ENCODE peak calls at places on chromosome 9, in five cellular contexts. Z is neural progenitor cell, E is lower leg skin, F is AG10803, G is foreskin fibroblast. I is an unnamed sample.

GRCh38 chr9:89461302-89461701 is 36.6 kb downstream of the SEMA4D start:
- DNase-seq in Z (no peak), E (no peak), F (peak), G (peak), I (peak)

GRCh38 chr9:106947097-106947496 is 84.1 kb downstream of the ZNF462 start:
- DNase-seq in Z (no peak), E (no peak), F (no peak), G (no peak), I (no peak)

GRCh38 chr9:133935328-133936040 is 56.6 kb downstream of the VAV2 start:
- DNase-seq in Z (no peak), E (no peak), F (peak), G (peak), I (peak)

GRCh38 chr9:109652112-109652511 is 127.9 kb upstream of the PALM2AKAP2 start:
- DNase-seq in Z (no peak), E (no peak), F (no peak), G (peak), I (peak)

GRCh38 chr9:113709721-113710120 is 166.4 kb upstream of the ZNF618 start:
- DNase-seq in Z (no peak), E (no peak), F (no peak), G (no peak), I (no peak)

GRCh38 chr9:125810161-125810560 is 63.0 kb downstream of the PBX3 start:
- DNase-seq in Z (no peak), E (no peak), F (peak), G (peak), I (peak)

GRCh38 chr9:108885643-108886348 is 23.7 kb downstream of the ACTL7A start:
- DNase-seq in Z (no peak), E (no peak), F (peak), G (peak), I (peak)

GRCh38 chr9:121499427-121500164 is at the start of gene GGTA1:
- DNase-seq in Z (peak), E (peak), F (peak), G (peak), I (peak)

GRCh38 chr9:91405343-91406077 is 18.1 kb downstream of the NFIL3 start:
- DNase-seq in Z (no peak), E (no peak), F (no peak), G (no peak), I (no peak)

GRCh38 chr9:10265102-10265708 is 347.6 kb downstream of the PTPRD start:
- DNase-seq in Z (no peak), E (no peak), F (no peak), G (peak), I (peak)

GRCh38 chr9:133600747-133601146 is 8.4 kb downstream of the FAM163B start:
- DNase-seq in Z (no peak), E (no peak), F (no peak), G (no peak), I (no peak)

DNA sequence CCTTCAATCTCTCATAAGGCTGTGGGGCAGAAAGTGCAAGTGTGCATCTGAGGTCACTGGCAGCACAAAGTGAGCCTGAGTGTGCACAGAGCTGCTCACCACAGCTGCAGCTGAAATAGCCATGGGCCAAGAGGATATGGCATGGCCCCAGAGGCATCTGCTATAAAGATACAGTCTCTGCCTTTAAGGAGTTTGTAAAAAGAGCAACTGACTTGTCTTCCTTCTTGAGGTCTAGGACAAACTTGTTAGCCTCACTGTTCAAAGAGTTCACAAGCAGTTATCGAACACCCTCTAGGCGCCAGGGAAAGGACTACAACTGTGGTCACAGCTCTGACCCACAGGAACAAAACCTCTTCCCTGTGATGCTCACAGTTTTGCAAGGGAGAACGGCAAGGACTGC is 190.0 kb upstream of the TRIM32 start:
- DNase-seq in Z (no peak), E (no peak), F (peak), G (peak), I (peak)
- TF ChIP-seq CTCF in Z (no peak), E (no peak), F (peak), G (no peak), I (peak)

GRCh38 chr9:31032206-31032605 is 1352.2 kb upstream of the ACO1 start:
- DNase-seq in Z (no peak), E (no peak), F (no peak), G (no peak), I (no peak)

GRCh38 chr9:31028137-31028536 is 1356.3 kb upstream of the ACO1 start:
- DNase-seq in Z (no peak), E (no peak), F (no peak), G (no peak), I (no peak)

GRCh38 chr9:31027678-31028077 is 1356.8 kb upstream of the ACO1 start:
- DNase-seq in Z (no peak), E (no peak), F (no peak), G (no peak), I (no peak)

GRCh38 chr9:31034311-31034710 is 1350.1 kb upstream of the ACO1 start:
- DNase-seq in Z (peak), E (no peak), F (no peak), G (no peak), I (no peak)

DNA sequence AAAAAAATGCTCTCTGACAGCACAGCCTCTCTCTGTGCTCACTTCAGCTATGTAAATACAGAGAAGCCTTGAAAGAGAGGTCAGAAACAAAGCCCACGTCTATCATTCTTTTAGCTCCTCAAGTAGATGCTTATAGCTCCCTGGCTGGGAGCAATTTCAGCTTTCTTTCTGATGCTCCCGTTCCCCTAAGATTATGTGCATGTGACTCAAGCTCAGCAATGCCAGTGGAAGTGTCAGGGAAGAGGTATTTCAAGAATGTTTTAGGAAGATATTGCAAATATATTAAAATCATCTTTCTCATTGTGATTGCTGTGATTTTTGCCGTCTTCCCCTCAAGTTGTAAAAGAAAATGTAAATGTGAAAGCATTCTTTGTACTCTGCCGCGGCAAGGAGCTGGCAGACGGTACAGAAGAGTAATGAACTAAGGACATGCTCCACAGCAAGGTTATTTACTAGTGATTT is 1353.7 kb upstream of the ACO1 start:
- DNase-seq in Z (peak), E (no peak), F (no peak), G (no peak), I (peak)
- H3K4me3 ChIP-seq in Z (peak), E (no peak), F (no peak), G (no peak), I (no peak)

DNA sequence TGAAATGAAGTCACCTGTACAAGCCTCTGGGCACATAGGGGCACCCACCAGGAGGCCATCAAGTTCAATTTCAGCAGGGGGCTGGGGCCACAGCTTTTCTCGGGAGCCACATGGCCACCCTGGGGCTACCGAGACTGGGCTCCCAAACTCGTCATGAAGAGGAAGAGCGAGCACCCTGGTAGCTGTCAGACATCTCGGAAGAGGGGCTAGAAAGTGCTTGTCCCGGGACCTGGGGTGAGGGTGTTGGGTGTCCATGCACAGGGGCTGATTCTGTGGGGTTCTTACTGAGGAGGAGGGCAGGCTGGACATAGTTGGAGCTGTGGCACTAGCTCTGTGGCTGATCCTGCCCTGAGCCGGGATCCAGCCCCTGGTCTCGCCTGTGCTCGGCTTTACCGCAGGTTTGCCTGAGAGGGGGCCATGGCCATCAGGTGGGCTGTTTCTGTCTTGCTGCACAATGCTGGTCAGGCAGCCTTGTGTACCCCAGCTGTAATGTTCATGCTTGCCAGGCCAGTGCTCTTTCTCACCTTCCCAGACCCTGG is 70.3 kb downstream of the PHF2 start:
- DNase-seq in Z (no peak), E (no peak), F (no peak), G (no peak), I (no peak)
- TF ChIP-seq CTCF in Z (no peak), E (no peak), F (no peak), G (no peak), I (no peak)

DNA sequence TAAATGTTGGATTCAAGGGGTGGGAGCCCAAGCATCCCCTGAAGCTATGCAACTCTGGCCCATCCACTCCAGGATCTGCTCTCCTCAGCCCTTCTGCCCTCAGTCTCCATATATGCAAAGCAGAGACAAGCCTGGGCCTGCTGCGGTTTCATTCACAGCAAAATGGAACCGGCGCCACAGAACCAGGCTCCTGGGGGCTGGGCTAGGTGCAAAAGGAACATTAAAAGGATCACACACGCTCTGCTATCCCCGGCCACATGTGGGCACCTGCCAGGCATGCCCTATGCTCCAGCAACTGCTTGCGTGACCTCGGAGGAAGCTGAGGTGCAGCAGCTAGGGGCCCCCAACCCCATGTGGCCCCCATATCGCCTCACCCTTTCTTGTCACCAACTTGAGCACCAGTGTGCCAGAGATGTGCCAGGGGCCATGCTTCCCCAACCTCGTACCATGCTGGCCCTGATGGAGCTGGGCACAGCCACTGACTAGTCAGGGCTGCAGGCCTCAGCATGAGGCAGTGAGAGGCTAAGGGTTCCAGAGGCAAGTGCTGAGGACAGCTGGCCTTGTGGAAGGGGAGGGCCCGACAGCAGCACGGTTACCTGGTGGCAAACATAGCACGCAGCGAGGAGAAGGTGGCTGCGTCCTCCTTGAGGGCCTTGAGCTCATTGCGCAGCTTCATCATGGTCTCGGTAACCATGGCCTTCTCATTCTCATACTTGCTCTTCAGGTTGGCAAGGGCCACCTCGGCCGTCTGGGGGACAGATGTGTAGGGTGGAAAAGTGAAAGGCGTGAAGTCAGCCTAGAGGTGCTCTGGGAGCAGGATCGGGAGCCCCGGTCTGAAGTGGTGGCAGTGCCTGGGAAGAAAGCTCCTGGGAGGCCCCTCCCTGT is 47.2 kb downstream of the BICD2 start:
- DNase-seq in Z (no peak), E (no peak), F (no peak), G (no peak), I (no peak)
- H3K4me3 ChIP-seq in Z (no peak), E (no peak), F (no peak), G (no peak), I (no peak)

I was measured in fibroblast of the aortic adventitia.